ENCODE peak calls at places on chromosomes 4 and X, in six cellular contexts. One of them, this sample, is unnamed.

GRCh38 chrX:43970528-43970927 is 2.7 kb downstream of the NDP start:
- DNase-seq in WERI-Rb-1: no peak
- DNase-seq in tibial artery: no peak
- DNase-seq in right atrium auricular region: no peak
- DNase-seq in cardiac fibroblast: peak
- DNase-seq in ascending aorta: no peak
- DNase-seq in this sample: no peak

GRCh38 chr4:137576437-137576836 is 44.1 kb upstream of the PCDH18 start:
- DNase-seq in WERI-Rb-1: no peak
- DNase-seq in tibial artery: no peak
- DNase-seq in right atrium auricular region: no peak
- DNase-seq in cardiac fibroblast: peak
- DNase-seq in ascending aorta: no peak
- DNase-seq in this sample: no peak

GRCh38 chr4:52037730-52038108 is 380 bp downstream of the SGCB start:
- DNase-seq in WERI-Rb-1: peak
- DNase-seq in tibial artery: peak
- DNase-seq in right atrium auricular region: no peak
- DNase-seq in cardiac fibroblast: peak
- DNase-seq in ascending aorta: no peak
- DNase-seq in this sample: peak

GRCh38 chrX:116272881-116273280 is 102.3 kb downstream of the AGTR2 start:
- DNase-seq in WERI-Rb-1: no peak
- DNase-seq in tibial artery: no peak
- DNase-seq in right atrium auricular region: no peak
- DNase-seq in cardiac fibroblast: peak
- DNase-seq in ascending aorta: no peak
- DNase-seq in this sample: no peak

GRCh38 chr4:56531149-56531770 is 25.7 kb downstream of the ARL9 start:
- DNase-seq in WERI-Rb-1: no peak
- DNase-seq in tibial artery: no peak
- DNase-seq in right atrium auricular region: no peak
- DNase-seq in cardiac fibroblast: no peak
- DNase-seq in ascending aorta: no peak
- DNase-seq in this sample: no peak

GRCh38 chr4:2924286-2924685 is 38.9 kb downstream of the NOP14 start:
- DNase-seq in WERI-Rb-1: no peak
- DNase-seq in tibial artery: peak
- DNase-seq in right atrium auricular region: no peak
- DNase-seq in cardiac fibroblast: no peak
- DNase-seq in ascending aorta: peak
- DNase-seq in this sample: no peak

GRCh38 chr4:38002451-38003071 is 42.4 kb downstream of the PTTG2 start:
- DNase-seq in WERI-Rb-1: no peak
- DNase-seq in tibial artery: no peak
- DNase-seq in right atrium auricular region: no peak
- DNase-seq in cardiac fibroblast: peak
- DNase-seq in ascending aorta: no peak
- DNase-seq in this sample: no peak

GRCh38 chr4:53186714-53187358 is 179.0 kb downstream of the SCFD2 start:
- DNase-seq in WERI-Rb-1: no peak
- DNase-seq in tibial artery: no peak
- DNase-seq in right atrium auricular region: no peak
- DNase-seq in cardiac fibroblast: peak
- DNase-seq in ascending aorta: no peak
- DNase-seq in this sample: no peak

GRCh38 chrX:23493941-23494374 is 159.3 kb downstream of the PTCHD1 start:
- DNase-seq in WERI-Rb-1: no peak
- DNase-seq in tibial artery: no peak
- DNase-seq in right atrium auricular region: no peak
- DNase-seq in cardiac fibroblast: peak
- DNase-seq in ascending aorta: no peak
- DNase-seq in this sample: peak

GRCh38 chr4:148651991-148652390 is 209.8 kb upstream of the NR3C2 start:
- DNase-seq in WERI-Rb-1: peak
- DNase-seq in tibial artery: no peak
- DNase-seq in right atrium auricular region: no peak
- DNase-seq in cardiac fibroblast: peak
- DNase-seq in ascending aorta: no peak
- DNase-seq in this sample: no peak

GRCh38 chr4:151801547-151802516 is 41.0 kb upstream of the GATB start:
- DNase-seq in WERI-Rb-1: peak
- DNase-seq in tibial artery: peak
- DNase-seq in right atrium auricular region: no peak
- DNase-seq in cardiac fibroblast: peak
- DNase-seq in ascending aorta: no peak
- DNase-seq in this sample: peak

GRCh38 chrX:1355131-1355799 is 18.7 kb downstream of the IL3RA start:
- DNase-seq in WERI-Rb-1: no peak
- DNase-seq in tibial artery: no peak
- DNase-seq in right atrium auricular region: no peak
- DNase-seq in cardiac fibroblast: no peak
- DNase-seq in ascending aorta: no peak
- DNase-seq in this sample: no peak

GRCh38 chr4:33850503-33850902 is 2393.8 kb downstream of the ARAP2 start:
- DNase-seq in WERI-Rb-1: no peak
- DNase-seq in tibial artery: no peak
- DNase-seq in right atrium auricular region: no peak
- DNase-seq in cardiac fibroblast: peak
- DNase-seq in ascending aorta: no peak
- DNase-seq in this sample: peak

GRCh38 chr4:55291227-55291629 is 54.8 kb upstream of the SRD5A3 start:
- DNase-seq in WERI-Rb-1: no peak
- DNase-seq in tibial artery: peak
- DNase-seq in right atrium auricular region: peak
- DNase-seq in cardiac fibroblast: peak
- DNase-seq in ascending aorta: no peak
- DNase-seq in this sample: no peak

GRCh38 chr4:2934077-2934812 is 29.0 kb downstream of the NOP14 start:
- DNase-seq in WERI-Rb-1: no peak
- DNase-seq in tibial artery: peak
- DNase-seq in right atrium auricular region: peak
- DNase-seq in cardiac fibroblast: peak
- DNase-seq in ascending aorta: peak
- DNase-seq in this sample: peak

GRCh38 chrX:24777660-24778059 is 83.9 kb downstream of the POLA1 start:
- DNase-seq in WERI-Rb-1: no peak
- DNase-seq in tibial artery: no peak
- DNase-seq in right atrium auricular region: no peak
- DNase-seq in cardiac fibroblast: no peak
- DNase-seq in ascending aorta: no peak
- DNase-seq in this sample: no peak

GRCh38 chr4:86717651-86718050 is 123.5 kb downstream of the PTPN13 start:
- DNase-seq in WERI-Rb-1: no peak
- DNase-seq in tibial artery: no peak
- DNase-seq in right atrium auricular region: no peak
- DNase-seq in cardiac fibroblast: no peak
- DNase-seq in ascending aorta: no peak
- DNase-seq in this sample: no peak

DNA sequence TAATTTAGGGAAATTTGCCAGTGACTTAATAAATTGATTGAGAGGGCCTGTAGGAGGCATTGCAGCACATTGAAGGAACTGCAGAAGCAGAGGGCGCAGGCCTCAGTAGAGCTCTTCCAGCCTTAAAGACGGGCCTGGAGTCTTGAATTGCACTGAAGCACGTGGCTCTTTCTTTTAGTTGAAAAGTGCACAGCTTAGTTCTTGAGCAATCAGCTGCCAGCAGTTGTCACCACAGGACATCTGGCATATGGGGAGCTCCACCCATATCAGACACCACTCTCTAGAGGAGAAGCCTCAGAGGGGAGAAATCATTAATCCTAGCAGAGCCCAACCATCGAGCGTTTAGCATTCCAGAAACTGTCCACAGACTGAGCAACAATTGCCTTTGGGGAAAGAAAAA is 16.0 kb upstream of the FGF16 start:
- DNase-seq in WERI-Rb-1: peak
- DNase-seq in tibial artery: peak
- DNase-seq in right atrium auricular region: peak
- DNase-seq in cardiac fibroblast: no peak
- DNase-seq in ascending aorta: no peak
- DNase-seq in this sample: peak
- TF ChIP-seq CTCF in WERI-Rb-1: no peak
- TF ChIP-seq CTCF in tibial artery: no peak
- TF ChIP-seq CTCF in right atrium auricular region: no peak
- TF ChIP-seq CTCF in cardiac fibroblast: no peak
- TF ChIP-seq CTCF in ascending aorta: no peak
- TF ChIP-seq CTCF in this sample: peak

GRCh38 chr4:78987683-78988082 is 48.4 kb upstream of the PAQR3 start:
- DNase-seq in WERI-Rb-1: no peak
- DNase-seq in tibial artery: no peak
- DNase-seq in right atrium auricular region: no peak
- DNase-seq in cardiac fibroblast: no peak
- DNase-seq in ascending aorta: no peak
- DNase-seq in this sample: no peak

GRCh38 chr4:78989697-78990270 is 50.5 kb upstream of the PAQR3 start:
- DNase-seq in WERI-Rb-1: no peak
- DNase-seq in tibial artery: no peak
- DNase-seq in right atrium auricular region: no peak
- DNase-seq in cardiac fibroblast: no peak
- DNase-seq in ascending aorta: no peak
- DNase-seq in this sample: no peak

GRCh38 chr4:78984593-78984992 is 45.4 kb upstream of the PAQR3 start:
- DNase-seq in WERI-Rb-1: no peak
- DNase-seq in tibial artery: no peak
- DNase-seq in right atrium auricular region: no peak
- DNase-seq in cardiac fibroblast: no peak
- DNase-seq in ascending aorta: no peak
- DNase-seq in this sample: no peak
- H3K4me3 ChIP-seq in WERI-Rb-1: no peak
- H3K4me3 ChIP-seq in tibial artery: no peak
- H3K4me3 ChIP-seq in right atrium auricular region: no peak
- H3K4me3 ChIP-seq in cardiac fibroblast: no peak
- H3K4me3 ChIP-seq in ascending aorta: no peak
- H3K4me3 ChIP-seq in this sample: no peak

GRCh38 chr4:48779095-48779997 is 733 bp downstream of the FRYL start:
- DNase-seq in WERI-Rb-1: peak
- DNase-seq in tibial artery: peak
- DNase-seq in right atrium auricular region: peak
- DNase-seq in cardiac fibroblast: peak
- DNase-seq in ascending aorta: peak
- DNase-seq in this sample: peak
- TF ChIP-seq CTCF in WERI-Rb-1: peak
- TF ChIP-seq CTCF in tibial artery: no peak
- TF ChIP-seq CTCF in right atrium auricular region: no peak
- TF ChIP-seq CTCF in cardiac fibroblast: no peak
- TF ChIP-seq CTCF in ascending aorta: peak
- TF ChIP-seq CTCF in this sample: no peak

GRCh38 chrX:110001702-110002299 is 1.1 kb upstream of the TMEM164 start:
- DNase-seq in WERI-Rb-1: peak
- DNase-seq in tibial artery: no peak
- DNase-seq in right atrium auricular region: no peak
- DNase-seq in cardiac fibroblast: no peak
- DNase-seq in ascending aorta: no peak
- DNase-seq in this sample: no peak
- H3K4me3 ChIP-seq in WERI-Rb-1: peak
- H3K4me3 ChIP-seq in tibial artery: peak
- H3K4me3 ChIP-seq in right atrium auricular region: peak
- H3K4me3 ChIP-seq in cardiac fibroblast: peak
- H3K4me3 ChIP-seq in ascending aorta: peak
- H3K4me3 ChIP-seq in this sample: peak

GRCh38 chrX:39705299-39705698 is 392.5 kb downstream of the BCOR start:
- DNase-seq in WERI-Rb-1: peak
- DNase-seq in tibial artery: peak
- DNase-seq in right atrium auricular region: peak
- DNase-seq in cardiac fibroblast: peak
- DNase-seq in ascending aorta: peak
- DNase-seq in this sample: peak
- TF ChIP-seq CTCF in WERI-Rb-1: peak
- TF ChIP-seq CTCF in tibial artery: peak
- TF ChIP-seq CTCF in right atrium auricular region: peak
- TF ChIP-seq CTCF in cardiac fibroblast: peak
- TF ChIP-seq CTCF in ascending aorta: peak
- TF ChIP-seq CTCF in this sample: peak

GRCh38 chrX:72169008-72169728 is 12.4 kb upstream of the PIN4 start:
- DNase-seq in WERI-Rb-1: no peak
- DNase-seq in tibial artery: no peak
- DNase-seq in right atrium auricular region: no peak
- DNase-seq in cardiac fibroblast: peak
- DNase-seq in ascending aorta: no peak
- DNase-seq in this sample: peak
- H3K4me3 ChIP-seq in WERI-Rb-1: no peak
- H3K4me3 ChIP-seq in tibial artery: peak
- H3K4me3 ChIP-seq in right atrium auricular region: peak
- H3K4me3 ChIP-seq in cardiac fibroblast: no peak
- H3K4me3 ChIP-seq in ascending aorta: no peak
- H3K4me3 ChIP-seq in this sample: no peak

GRCh38 chr4:76947369-76947768 is 2.2 kb upstream of the SEPTIN11 start:
- DNase-seq in WERI-Rb-1: no peak
- DNase-seq in tibial artery: peak
- DNase-seq in right atrium auricular region: no peak
- DNase-seq in cardiac fibroblast: peak
- DNase-seq in ascending aorta: no peak
- DNase-seq in this sample: peak
- TF ChIP-seq CTCF in WERI-Rb-1: no peak
- TF ChIP-seq CTCF in tibial artery: no peak
- TF ChIP-seq CTCF in right atrium auricular region: no peak
- TF ChIP-seq CTCF in cardiac fibroblast: no peak
- TF ChIP-seq CTCF in ascending aorta: no peak
- TF ChIP-seq CTCF in this sample: peak

GRCh38 chr4:81754169-81754568 is 282.5 kb upstream of the RASGEF1B start:
- DNase-seq in WERI-Rb-1: no peak
- DNase-seq in tibial artery: no peak
- DNase-seq in right atrium auricular region: no peak
- DNase-seq in cardiac fibroblast: no peak
- DNase-seq in ascending aorta: no peak
- DNase-seq in this sample: no peak

GRCh38 chr4:81756973-81757372 is 285.3 kb upstream of the RASGEF1B start:
- DNase-seq in WERI-Rb-1: no peak
- DNase-seq in tibial artery: no peak
- DNase-seq in right atrium auricular region: no peak
- DNase-seq in cardiac fibroblast: no peak
- DNase-seq in ascending aorta: no peak
- DNase-seq in this sample: no peak

GRCh38 chr4:81758865-81759264 is 287.2 kb upstream of the RASGEF1B start:
- DNase-seq in WERI-Rb-1: no peak
- DNase-seq in tibial artery: no peak
- DNase-seq in right atrium auricular region: no peak
- DNase-seq in cardiac fibroblast: no peak
- DNase-seq in ascending aorta: no peak
- DNase-seq in this sample: no peak

GRCh38 chr4:81757706-81758105 is 286.0 kb upstream of the RASGEF1B start:
- DNase-seq in WERI-Rb-1: no peak
- DNase-seq in tibial artery: peak
- DNase-seq in right atrium auricular region: no peak
- DNase-seq in cardiac fibroblast: no peak
- DNase-seq in ascending aorta: no peak
- DNase-seq in this sample: no peak

DNA sequence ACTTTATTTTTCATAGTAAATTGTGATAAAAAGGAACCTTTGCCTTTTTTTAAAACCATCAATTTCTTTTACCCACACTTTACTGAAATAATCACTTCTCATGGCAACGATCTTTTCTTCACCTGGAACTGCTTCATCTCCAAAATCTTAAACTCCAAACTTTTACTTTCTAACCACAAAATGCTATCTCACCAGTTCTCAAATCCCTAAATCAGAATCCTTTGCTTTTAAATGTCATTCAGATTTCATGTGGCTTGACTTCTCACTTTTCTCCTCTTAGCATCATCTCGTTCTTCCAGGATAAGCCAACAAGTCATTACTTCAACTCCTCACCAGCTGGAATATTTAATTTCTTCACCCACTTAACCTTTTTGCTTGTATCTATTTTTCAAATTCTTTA is 284.3 kb upstream of the RASGEF1B start:
- DNase-seq in WERI-Rb-1: no peak
- DNase-seq in tibial artery: no peak
- DNase-seq in right atrium auricular region: no peak
- DNase-seq in cardiac fibroblast: no peak
- DNase-seq in ascending aorta: no peak
- DNase-seq in this sample: no peak
- H3K4me3 ChIP-seq in WERI-Rb-1: no peak
- H3K4me3 ChIP-seq in tibial artery: no peak
- H3K4me3 ChIP-seq in right atrium auricular region: no peak
- H3K4me3 ChIP-seq in cardiac fibroblast: no peak
- H3K4me3 ChIP-seq in ascending aorta: no peak
- H3K4me3 ChIP-seq in this sample: no peak

This sample was measured in fibroblast of villous mesenchyme.